ENCODE peak calls at places on chromosomes 16 and 17, in seven cellular contexts. E is T-helper 2 cell, Z is activated gamma-delta T cell treated with Interleukin-2 at 50 U/mL for 16 hours, V is left cardiac atrium, S is AML-193, Q is fibroblast of gingiva, L is Karpas-422. G is an unnamed sample.

GRCh38 chr17:2593846-2594656 is 597 bp downstream of the PAFAH1B1 start:
- DNase-seq in V (peak; percentile 84), S (no peak), Q (peak; percentile 76), E (peak; percentile 90), Z (peak; percentile 80), L (peak; percentile 93), G (peak; percentile 62)

GRCh38 chr16:1159973-1160772 is 7.3 kb downstream of the CACNA1H start:
- DNase-seq in E (no peak), L (no peak), Z (no peak), V (peak; percentile 60), Q (no peak), S (no peak), G (peak; percentile 58)

GRCh38 chr17:30345527-30346075 is 11.7 kb upstream of the TMIGD1 start:
- DNase-seq in Q (no peak), V (no peak), E (peak; percentile 15), L (no peak), S (no peak), Z (no peak), G (no peak)

GRCh38 chr16:88941051-88941932 is 35.7 kb downstream of the CBFA2T3 start:
- DNase-seq in V (no peak), Q (no peak), L (no peak), E (no peak), S (peak; percentile 14), Z (no peak), G (no peak)

GRCh38 chr17:75854111-75854748 is 905 bp downstream of the WBP2 start:
- DNase-seq in S (no peak), E (no peak), L (no peak), V (no peak), Q (peak; percentile 62), Z (no peak), G (no peak)

GRCh38 chr17:862584-862983 is 80.4 kb downstream of the MRM3 start:
- DNase-seq in Z (no peak), E (no peak), V (no peak), Q (no peak), S (no peak), L (no peak), G (no peak)

GRCh38 chr16:83653785-83654184 is 154.0 kb upstream of the HSBP1 start:
- DNase-seq in Z (no peak), S (no peak), Q (no peak), V (no peak), L (no peak), E (no peak), G (no peak)

GRCh38 chr16:29290631-29291247 is 115.8 kb downstream of the NPIPB11 start:
- DNase-seq in Z (peak; percentile 50), E (peak; percentile 27), S (peak; percentile 74), L (no peak), V (peak; percentile 97), Q (peak; percentile 94), G (peak; percentile 82)

GRCh38 chr16:1310832-1311200 is 1.4 kb downstream of the UBE2I start:
- DNase-seq in Z (peak; percentile 43), V (no peak), L (peak; percentile 66), Q (no peak), S (peak; percentile 3), E (peak; percentile 68), G (no peak)

GRCh38 chr16:51845586-51845985 is 694.5 kb upstream of the SALL1 start:
- DNase-seq in Q (no peak), S (no peak), E (no peak), V (no peak), L (no peak), Z (no peak), G (no peak)

G was measured in C1 segment of cervical spinal cord.